ENCODE peak calls at places on chromosomes 4 and X, in nine cellular contexts. O, J, E, V, T, Z, U, W and Q are unnamed samples.
A peak's percentile ranks its signal among the peaks of the same experiment; 100 is the strongest.

GRCh38 chr4:1767770-1768366 is 25.2 kb upstream of the FGFR3 start:
- DNase-seq in O (no peak), J (no peak), E (peak; percentile 8), V (no peak), T (peak; percentile 52), Z (peak; percentile 57), U (peak; percentile 22), W (no peak), Q (peak; percentile 20)

GRCh38 chr4:159048166-159048886 is 54.6 kb upstream of the RAPGEF2 start:
- DNase-seq in O (peak; percentile 85), J (no peak), E (peak; percentile 79), V (no peak), T (peak; percentile 39), Z (peak; percentile 74), U (peak; percentile 72), W (peak; percentile 57), Q (peak; percentile 94)

GRCh38 chr4:54229631-54230478 is 762 bp downstream of the PDGFRA start:
- DNase-seq in O (peak; percentile 47), J (no peak), E (peak; percentile 69), V (no peak), T (peak; percentile 44), Z (peak; percentile 64), U (peak; percentile 24), W (peak; percentile 26), Q (peak; percentile 80)

GRCh38 chr4:82458729-82459128 is 28.3 kb downstream of the ENOPH1 start:
- DNase-seq in O (no peak), J (no peak), E (no peak), V (no peak), T (no peak), Z (no peak), U (no peak), W (no peak), Q (no peak)

GRCh38 chr4:62225972-62226371 is 1025.8 kb downstream of the ADGRL3 start:
- DNase-seq in O (no peak), J (no peak), E (no peak), V (no peak), T (no peak), Z (no peak), U (peak; percentile 3), W (no peak), Q (peak; percentile 1)

GRCh38 chrX:20547649-20548051 is 280.9 kb upstream of the RPS6KA3 start:
- DNase-seq in O (peak; percentile 73), J (no peak), E (peak; percentile 68), V (peak; percentile 13), T (peak; percentile 59), Z (peak; percentile 64), U (peak; percentile 66), W (no peak), Q (peak; percentile 81)

GRCh38 chr4:56048621-56049427 is 100.1 kb downstream of the CEP135 start:
- DNase-seq in O (peak; percentile 47), J (no peak), E (peak; percentile 39), V (no peak), T (peak; percentile 66), Z (peak; percentile 81), U (peak; percentile 59), W (peak; percentile 21), Q (peak; percentile 52)

GRCh38 chr4:82739292-82740190 is 59.1 kb downstream of the SCD5 start:
- DNase-seq in O (peak; percentile 83), J (no peak), E (peak; percentile 40), V (peak; percentile 9), T (peak; percentile 64), Z (peak; percentile 25), U (peak; percentile 60), W (peak; percentile 56), Q (peak; percentile 64)

GRCh38 chr4:120082286-120082685 is 15.6 kb upstream of the MAD2L1 start:
- DNase-seq in O (no peak), J (no peak), E (no peak), V (no peak), T (no peak), Z (no peak), U (no peak), W (no peak), Q (no peak)

GRCh38 chr4:2330119-2331042 is 68.5 kb upstream of the MXD4 start:
- DNase-seq in O (no peak), J (no peak), E (peak; percentile 95), V (peak; percentile 23), T (peak; percentile 95), Z (peak; percentile 92), U (peak; percentile 90), W (no peak), Q (peak; percentile 92)

GRCh38 chr4:103429283-103429682 is 231.1 kb upstream of the CENPE start:
- DNase-seq in O (no peak), J (no peak), E (no peak), V (no peak), T (no peak), Z (no peak), U (no peak), W (no peak), Q (no peak)

GRCh38 chr4:114752404-114752803 is 153.8 kb downstream of the UGT8 start:
- DNase-seq in O (no peak), J (no peak), E (no peak), V (no peak), T (no peak), Z (no peak), U (no peak), W (no peak), Q (no peak)

GRCh38 chr4:23373269-23373668 is 516.6 kb downstream of the PPARGC1A start:
- DNase-seq in O (no peak), J (no peak), E (peak; percentile 4), V (no peak), T (peak; percentile 20), Z (no peak), U (peak; percentile 75), W (peak; percentile 19), Q (no peak)

GRCh38 chr4:64250061-64250460 is 159.2 kb downstream of the TECRL start:
- DNase-seq in O (no peak), J (no peak), E (no peak), V (no peak), T (no peak), Z (no peak), U (no peak), W (no peak), Q (no peak)

GRCh38 chrX:107673933-107674479 is 45.7 kb downstream of the PRPS1 start:
- DNase-seq in O (peak; percentile 68), J (peak; percentile 77), E (no peak), V (no peak), T (peak; percentile 95), Z (peak; percentile 88), U (peak; percentile 94), W (peak; percentile 86), Q (peak; percentile 94)

GRCh38 chrX:120795301-120795700 is 80.4 kb downstream of the CT47B1 start:
- DNase-seq in O (no peak), J (no peak), E (no peak), V (no peak), T (no peak), Z (peak; percentile 32), U (peak; percentile 41), W (no peak), Q (no peak)

GRCh38 chrX:151734446-151734845 is at the start of gene CNGA2:
- DNase-seq in O (no peak), J (no peak), E (no peak), V (no peak), T (no peak), Z (no peak), U (no peak), W (no peak), Q (no peak)

GRCh38 chr4:163256680-163257343 is 75.6 kb downstream of the NPY1R start:
- DNase-seq in O (no peak), J (no peak), E (no peak), V (no peak), T (no peak), Z (no peak), U (no peak), W (no peak), Q (no peak)

GRCh38 chrX:80335062-80335830 is 85.0 kb upstream of the TENT5D start:
- DNase-seq in O (peak; percentile 40), J (no peak), E (no peak), V (peak; percentile 3), T (peak; percentile 43), Z (no peak), U (no peak), W (peak; percentile 32), Q (no peak)

GRCh38 chrX:39764441-39764914 is 333.3 kb downstream of the BCOR start:
- DNase-seq in O (no peak), J (no peak), E (peak; percentile 34), V (no peak), T (peak; percentile 19), Z (no peak), U (peak; percentile 45), W (no peak), Q (no peak)

GRCh38 chrX:25025615-25026014 is 9.8 kb upstream of the ARX start:
- DNase-seq in O (no peak), J (no peak), E (no peak), V (no peak), T (no peak), Z (no peak), U (no peak), W (no peak), Q (no peak)

GRCh38 chrX:103831342-103831802 is 685 bp downstream of the RAB9B start:
- DNase-seq in O (no peak), J (no peak), E (no peak), V (no peak), T (no peak), Z (peak; percentile 69), U (peak; percentile 24), W (no peak), Q (no peak)

GRCh38 chr4:38396845-38397547 is 267.0 kb upstream of the KLF3 start:
- DNase-seq in O (no peak), J (no peak), E (no peak), V (no peak), T (no peak), Z (no peak), U (no peak), W (no peak), Q (no peak)

GRCh38 chrX:17616936-17617335 is 120.4 kb upstream of the SCML1 start:
- DNase-seq in O (no peak), J (no peak), E (no peak), V (no peak), T (no peak), Z (no peak), U (no peak), W (no peak), Q (no peak)

GRCh38 chr4:101019941-101020401 is 327.4 kb downstream of the PPP3CA start:
- DNase-seq in O (no peak), J (no peak), E (peak; percentile 14), V (no peak), T (peak; percentile 37), Z (no peak), U (no peak), W (no peak), Q (no peak)

GRCh38 chrX:38627683-38628082 is 66.3 kb downstream of the TSPAN7 start:
- DNase-seq in O (no peak), J (no peak), E (peak; percentile 8), V (no peak), T (no peak), Z (no peak), U (peak; percentile 4), W (no peak), Q (peak; percentile 3)

GRCh38 chrX:103941201-103941975 is 21.0 kb upstream of the TMSB15B start:
- DNase-seq in O (no peak), J (no peak), E (peak; percentile 32), V (no peak), T (peak; percentile 44), Z (peak; percentile 33), U (peak; percentile 19), W (no peak), Q (peak; percentile 49)

GRCh38 chr4:12319765-12320164 is 891.1 kb upstream of the HS3ST1 start:
- DNase-seq in O (no peak), J (no peak), E (no peak), V (no peak), T (no peak), Z (no peak), U (peak; percentile 17), W (no peak), Q (peak; percentile 10)

GRCh38 chr4:85780664-85781063 is 305.7 kb downstream of the ARHGAP24 start:
- DNase-seq in O (no peak), J (no peak), E (no peak), V (no peak), T (peak; percentile 88), Z (peak; percentile 30), U (peak; percentile 64), W (no peak), Q (peak; percentile 65)

GRCh38 chr4:85086721-85087120 is 120.2 kb upstream of the WDFY3 start:
- DNase-seq in O (no peak), J (no peak), E (no peak), V (no peak), T (peak; percentile 10), Z (no peak), U (no peak), W (no peak), Q (no peak)

GRCh38 chr4:52665592-52665991 is 6.5 kb upstream of the USP46 start:
- DNase-seq in O (no peak), J (no peak), E (no peak), V (no peak), T (no peak), Z (no peak), U (no peak), W (no peak), Q (peak; percentile 3)